ENCODE peak calls at places on chromosomes 4 and X, in eight cellular contexts. One of them, this sample, is unnamed.

GRCh38 chrX:24241822-24242648 is 71.8 kb downstream of the SUPT20HL2 start:
- DNase-seq in HFFc6: no peak
- DNase-seq in fibroblast of lung: peak
- DNase-seq in GM13977: peak
- DNase-seq in tibial nerve: no peak
- DNase-seq in GM12892: no peak
- DNase-seq in Right ventricle myocardium superior: no peak
- DNase-seq in naive thymus-derived CD8-positive, alpha-beta T cell: no peak
- DNase-seq in this sample: peak

GRCh38 chr4:118942465-118942864 is 53.8 kb downstream of the SYNPO2 start:
- DNase-seq in tibial nerve: no peak
- DNase-seq in GM12892: no peak
- DNase-seq in GM13977: no peak
- DNase-seq in HFFc6: peak
- DNase-seq in fibroblast of lung: no peak
- DNase-seq in Right ventricle myocardium superior: no peak
- DNase-seq in naive thymus-derived CD8-positive, alpha-beta T cell: no peak
- DNase-seq in this sample: no peak

GRCh38 chrX:143757887-143758286 is 37.3 kb upstream of the SPANXN2 start:
- DNase-seq in tibial nerve: no peak
- DNase-seq in fibroblast of lung: no peak
- DNase-seq in Right ventricle myocardium superior: no peak
- DNase-seq in GM13977: no peak
- DNase-seq in GM12892: no peak
- DNase-seq in naive thymus-derived CD8-positive, alpha-beta T cell: no peak
- DNase-seq in HFFc6: no peak
- DNase-seq in this sample: no peak

GRCh38 chr4:139887962-139888735 is 222.5 kb downstream of the MGST2 start:
- DNase-seq in GM13977: peak
- DNase-seq in naive thymus-derived CD8-positive, alpha-beta T cell: no peak
- DNase-seq in fibroblast of lung: no peak
- DNase-seq in Right ventricle myocardium superior: no peak
- DNase-seq in tibial nerve: no peak
- DNase-seq in HFFc6: no peak
- DNase-seq in GM12892: peak
- DNase-seq in this sample: no peak

GRCh38 chr4:139682309-139683210 is 16.9 kb downstream of the MGST2 start:
- DNase-seq in fibroblast of lung: no peak
- DNase-seq in HFFc6: no peak
- DNase-seq in GM12892: no peak
- DNase-seq in naive thymus-derived CD8-positive, alpha-beta T cell: no peak
- DNase-seq in GM13977: no peak
- DNase-seq in tibial nerve: no peak
- DNase-seq in Right ventricle myocardium superior: no peak
- DNase-seq in this sample: no peak

GRCh38 chrX:39975094-39975865 is 122.5 kb downstream of the BCOR start:
- DNase-seq in HFFc6: no peak
- DNase-seq in naive thymus-derived CD8-positive, alpha-beta T cell: no peak
- DNase-seq in tibial nerve: no peak
- DNase-seq in Right ventricle myocardium superior: no peak
- DNase-seq in fibroblast of lung: no peak
- DNase-seq in GM13977: no peak
- DNase-seq in GM12892: no peak
- DNase-seq in this sample: no peak

GRCh38 chr4:82429728-82430192 is 502 bp downstream of the HNRNPDL start:
- DNase-seq in naive thymus-derived CD8-positive, alpha-beta T cell: no peak
- DNase-seq in fibroblast of lung: peak
- DNase-seq in GM12892: no peak
- DNase-seq in GM13977: no peak
- DNase-seq in tibial nerve: no peak
- DNase-seq in Right ventricle myocardium superior: no peak
- DNase-seq in HFFc6: peak
- DNase-seq in this sample: peak

GRCh38 chrX:153310901-153311300 is 10.7 kb downstream of the PNMA6F start:
- DNase-seq in Right ventricle myocardium superior: no peak
- DNase-seq in GM12892: no peak
- DNase-seq in naive thymus-derived CD8-positive, alpha-beta T cell: no peak
- DNase-seq in HFFc6: no peak
- DNase-seq in tibial nerve: no peak
- DNase-seq in GM13977: no peak
- DNase-seq in fibroblast of lung: no peak
- DNase-seq in this sample: no peak

GRCh38 chr4:106329027-106329618 is 12.8 kb downstream of the AIMP1 start:
- DNase-seq in naive thymus-derived CD8-positive, alpha-beta T cell: no peak
- DNase-seq in tibial nerve: no peak
- DNase-seq in Right ventricle myocardium superior: no peak
- DNase-seq in GM13977: no peak
- DNase-seq in HFFc6: peak
- DNase-seq in fibroblast of lung: peak
- DNase-seq in GM12892: no peak
- DNase-seq in this sample: peak

GRCh38 chr4:38015886-38016515 is 55.8 kb downstream of the PTTG2 start:
- DNase-seq in GM12892: no peak
- DNase-seq in naive thymus-derived CD8-positive, alpha-beta T cell: no peak
- DNase-seq in GM13977: no peak
- DNase-seq in tibial nerve: no peak
- DNase-seq in HFFc6: peak
- DNase-seq in fibroblast of lung: peak
- DNase-seq in Right ventricle myocardium superior: no peak
- DNase-seq in this sample: no peak

GRCh38 chr4:119209077-119209476 is 3.4 kb upstream of the USP53 start:
- DNase-seq in Right ventricle myocardium superior: no peak
- DNase-seq in HFFc6: peak
- DNase-seq in naive thymus-derived CD8-positive, alpha-beta T cell: no peak
- DNase-seq in fibroblast of lung: peak
- DNase-seq in GM13977: peak
- DNase-seq in GM12892: no peak
- DNase-seq in tibial nerve: no peak
- DNase-seq in this sample: peak

GRCh38 chr4:141713185-141713584 is 76.8 kb downstream of the IL15 start:
- DNase-seq in fibroblast of lung: peak
- DNase-seq in GM12892: no peak
- DNase-seq in tibial nerve: no peak
- DNase-seq in naive thymus-derived CD8-positive, alpha-beta T cell: no peak
- DNase-seq in GM13977: no peak
- DNase-seq in HFFc6: no peak
- DNase-seq in Right ventricle myocardium superior: no peak
- DNase-seq in this sample: no peak

GRCh38 chrX:118551426-118551825 is 55.8 kb downstream of the DOCK11 start:
- DNase-seq in GM12892: no peak
- DNase-seq in naive thymus-derived CD8-positive, alpha-beta T cell: no peak
- DNase-seq in Right ventricle myocardium superior: no peak
- DNase-seq in fibroblast of lung: no peak
- DNase-seq in tibial nerve: no peak
- DNase-seq in GM13977: no peak
- DNase-seq in HFFc6: no peak
- DNase-seq in this sample: no peak

GRCh38 chr4:39613093-39613656 is 25.5 kb downstream of the SMIM14 start:
- DNase-seq in tibial nerve: no peak
- DNase-seq in naive thymus-derived CD8-positive, alpha-beta T cell: no peak
- DNase-seq in Right ventricle myocardium superior: no peak
- DNase-seq in GM12892: no peak
- DNase-seq in GM13977: no peak
- DNase-seq in HFFc6: peak
- DNase-seq in fibroblast of lung: peak
- DNase-seq in this sample: no peak